ENCODE peak calls at places on chromosomes 2 and 18, in ten cellular contexts. K, C, I, P, E, H, W, O, S and Q are unnamed samples. For H3K9me3, the result is how much of the 10 kb centered on the place peaks cover.

GRCh38 chr2:70907130-70907756 is 28.5 kb upstream of the ATP6V1B1 start:
- DNase-seq in K (no peak), C (no peak), I (no peak), P (peak), E (no peak), H (no peak), W (no peak), O (no peak), S (no peak), Q (peak)

GRCh38 chr2:237677951-237678481 is 50.6 kb downstream of the LRRFIP1 start:
- DNase-seq in K (no peak), C (no peak), I (no peak), P (peak), E (peak), H (no peak), W (no peak), O (no peak), S (peak), Q (no peak)

GRCh38 chr2:3222636-3223035 is 155.0 kb downstream of the EIPR1 start:
- DNase-seq in K (no peak), C (no peak), I (no peak), P (no peak), E (no peak), H (no peak), W (no peak), O (no peak), S (no peak), Q (no peak)

GRCh38 chr2:45018033-45018432 is 8.8 kb upstream of the SIX2 start:
- DNase-seq in K (no peak), C (no peak), I (no peak), P (no peak), E (no peak), H (no peak), W (no peak), O (no peak), S (no peak), Q (no peak)

GRCh38 chr2:15160602-15161001 is 400.5 kb downstream of the NBAS start:
- DNase-seq in K (no peak), C (no peak), I (no peak), P (no peak), E (no peak), H (no peak), W (no peak), O (no peak), S (no peak), Q (no peak)

GRCh38 chr2:50111067-50111466 is 920.9 kb downstream of the NRXN1 start:
- DNase-seq in K (no peak), C (no peak), I (no peak), P (no peak), E (no peak), H (no peak), W (no peak), O (no peak), S (no peak), Q (no peak)

GRCh38 chr2:57598552-57598951 is 448.1 kb upstream of the VRK2 start:
- DNase-seq in K (no peak), C (no peak), I (no peak), P (no peak), E (no peak), H (no peak), W (no peak), O (no peak), S (no peak), Q (no peak)

GRCh38 chr2:119439574-119440500 is 8.2 kb downstream of the TMEM37 start:
- DNase-seq in K (no peak), C (no peak), I (no peak), P (no peak), E (no peak), H (no peak), W (no peak), O (no peak), S (no peak), Q (no peak)

GRCh38 chr2:179272406-179273192 is 8.0 kb upstream of the SESTD1 start:
- DNase-seq in K (no peak), C (no peak), I (no peak), P (no peak), E (no peak), H (no peak), W (no peak), O (no peak), S (no peak), Q (no peak)

GRCh38 chr2:134634054-134634630 is 84.7 kb downstream of the TMEM163 start:
- DNase-seq in K (no peak), C (no peak), I (no peak), P (no peak), E (no peak), H (no peak), W (no peak), O (no peak), S (no peak), Q (no peak)

GRCh38 chr2:6068441-6068935 is 376.3 kb downstream of the SOX11 start:
- DNase-seq in K (no peak), C (no peak), I (no peak), P (no peak), E (no peak), H (no peak), W (no peak), O (no peak), S (no peak), Q (no peak)

GRCh38 chr18:76983184-76983583 is 149.4 kb downstream of the MBP start:
- DNase-seq in K (peak), C (peak), I (peak), P (peak), E (peak), H (peak), W (peak), O (peak), S (peak), Q (peak)
- H3K27ac ChIP-seq in K (no peak), C (no peak), I (no peak), P (no peak), E (no peak), H (no peak), W (no peak), O (peak), S (no peak), Q (no peak)

GRCh38 chr2:78261454-78261853 is 739.3 kb upstream of the LRRTM4 start:
- DNase-seq in K (no peak), C (no peak), I (no peak), P (no peak), E (no peak), H (no peak), W (no peak), O (no peak), S (no peak), Q (no peak)
- H3K4me3 ChIP-seq in K (no peak), C (no peak), I (no peak), P (no peak), E (no peak), H (no peak), W (no peak), O (no peak), S (no peak), Q (no peak)

DNA sequence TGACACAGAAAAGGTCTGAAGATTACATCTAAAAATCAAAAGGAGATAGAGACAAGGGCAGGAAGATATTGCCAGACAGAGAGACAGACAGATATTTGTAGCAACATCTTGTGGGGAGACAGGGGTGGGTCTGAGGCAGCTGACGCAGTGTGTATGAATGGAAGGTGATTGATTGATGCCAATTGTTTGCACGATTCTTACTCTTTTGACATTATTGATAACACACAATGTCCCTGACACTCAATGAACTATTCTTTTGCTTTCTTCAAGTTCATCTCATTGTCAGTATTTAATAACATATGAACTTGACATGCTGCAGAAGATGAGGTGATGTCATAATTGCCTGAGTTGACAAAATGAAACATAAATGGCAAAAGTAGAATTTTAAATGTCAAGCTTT is 570.6 kb upstream of the GYPC start:
- DNase-seq in K (no peak), C (no peak), I (no peak), P (no peak), E (no peak), H (no peak), W (no peak), O (no peak), S (no peak), Q (no peak)
- H3K9me3 ChIP-seq in K (under half), C (under half), I (under half), P (under half), E (under half), H (under half), W (under half), O (under half), S (under half), Q (under half)

GRCh38 chr2:106983305-106983704 is 97.3 kb upstream of the ST6GAL2 start:
- DNase-seq in K (no peak), C (no peak), I (no peak), P (no peak), E (no peak), H (no peak), W (no peak), O (no peak), S (no peak), Q (no peak)
- H3K27ac ChIP-seq in K (no peak), C (no peak), I (no peak), P (no peak), E (no peak), H (no peak), W (no peak), O (no peak), S (no peak), Q (no peak)

GRCh38 chr2:20012032-20012281 is 511 bp downstream of the MATN3 start:
- DNase-seq in K (no peak), C (no peak), I (peak), P (no peak), E (no peak), H (no peak), W (no peak), O (no peak), S (no peak), Q (no peak)
- H3K4me3 ChIP-seq in K (peak), C (peak), I (peak), P (peak), E (peak), H (no peak), W (peak), O (no peak), S (no peak), Q (peak)

GRCh38 chr2:173300458-173300857 is 54.2 kb upstream of the CDCA7 start:
- DNase-seq in K (no peak), C (no peak), I (no peak), P (no peak), E (no peak), H (no peak), W (no peak), O (no peak), S (no peak), Q (no peak)

GRCh38 chr2:173298536-173299097 is 56.1 kb upstream of the CDCA7 start:
- DNase-seq in K (no peak), C (no peak), I (no peak), P (no peak), E (no peak), H (no peak), W (no peak), O (no peak), S (peak), Q (no peak)

GRCh38 chr2:173291412-173291811 is 63.3 kb upstream of the CDCA7 start:
- DNase-seq in K (no peak), C (no peak), I (no peak), P (no peak), E (no peak), H (no peak), W (no peak), O (no peak), S (no peak), Q (no peak)

GRCh38 chr2:173299764-173300163 is 54.9 kb upstream of the CDCA7 start:
- DNase-seq in K (no peak), C (no peak), I (no peak), P (no peak), E (no peak), H (no peak), W (no peak), O (no peak), S (no peak), Q (peak)

DNA sequence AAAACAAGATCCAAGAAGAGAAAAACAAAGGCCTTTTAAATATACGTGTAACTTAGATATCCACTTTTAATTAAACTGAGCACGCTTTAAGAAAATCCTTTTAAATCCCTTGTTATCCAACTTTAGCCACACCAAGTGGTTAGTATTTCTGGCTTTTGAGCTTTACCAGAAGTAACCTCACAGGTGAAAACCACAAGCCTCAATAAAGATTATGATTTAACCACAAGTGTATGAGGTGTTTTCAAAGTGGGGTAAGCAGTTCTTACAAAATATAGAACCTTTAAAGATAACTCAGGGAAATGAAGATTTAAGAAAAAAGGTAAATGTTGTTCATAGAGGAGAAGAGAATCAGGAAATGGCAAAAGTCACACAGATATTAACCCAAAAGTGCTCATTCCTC is 58.4 kb upstream of the CDCA7 start:
- DNase-seq in K (no peak), C (no peak), I (no peak), P (no peak), E (no peak), H (no peak), W (no peak), O (no peak), S (no peak), Q (no peak)
- H3K9me3 ChIP-seq in K (under half), C (under half), I (under half), P (under half), E (under half), H (under half), W (under half), O (under half), S (under half), Q (under half)